ENCODE peak calls at places on chromosomes 4 and X, in six cellular contexts. S, N, L, F, V and X are unnamed samples.

GRCh38 chrX:151816914-151817313 is 82.4 kb downstream of the CNGA2 start:
- DNase-seq in S (no peak), N (no peak), L (no peak), F (no peak), V (no peak), X (no peak)

GRCh38 chr4:20248155-20248558 is 3.5 kb upstream of the SLIT2 start:
- DNase-seq in S (no peak), N (peak; percentile 76), L (no peak), F (peak; percentile 80), V (peak; percentile 89), X (no peak)

GRCh38 chr4:120691536-120691935 is 231.0 kb downstream of the PRDM5 start:
- DNase-seq in S (no peak), N (no peak), L (no peak), F (no peak), V (no peak), X (no peak)

GRCh38 chr4:25358515-25359275 is 18.4 kb upstream of the ANAPC4 start:
- DNase-seq in S (peak; percentile 57), N (no peak), L (peak; percentile 88), F (no peak), V (no peak), X (no peak)

GRCh38 chr4:112817933-112818921 is 181.3 kb downstream of the LARP7 start:
- DNase-seq in S (peak; percentile 45), N (peak; percentile 27), L (peak; percentile 54), F (peak; percentile 96), V (peak; percentile 81), X (peak; percentile 86)

GRCh38 chrX:103651374-103651773 is 22.6 kb downstream of the TCEAL1 start:
- DNase-seq in S (no peak), N (no peak), L (no peak), F (no peak), V (no peak), X (no peak)

GRCh38 chr4:153341575-153342090 is 2.9 kb upstream of the MND1 start:
- DNase-seq in S (no peak), N (peak; percentile 71), L (no peak), F (peak; percentile 40), V (peak; percentile 47), X (no peak)

GRCh38 chr4:120088507-120088906 is 21.9 kb upstream of the MAD2L1 start:
- DNase-seq in S (no peak), N (no peak), L (no peak), F (no peak), V (no peak), X (no peak)

GRCh38 chr4:181957088-181957487 is 286.1 kb upstream of the TENM3 start:
- DNase-seq in S (no peak), N (peak; percentile 52), L (no peak), F (peak; percentile 81), V (no peak), X (peak; percentile 48)

GRCh38 chr4:185145572-185145971 is 2.5 kb downstream of the SLC25A4 start:
- DNase-seq in S (no peak), N (no peak), L (no peak), F (peak; percentile 52), V (no peak), X (peak; percentile 71)

GRCh38 chrX:10326578-10326977 is 169.8 kb downstream of the CLCN4 start:
- DNase-seq in S (no peak), N (peak; percentile 1), L (no peak), F (peak; percentile 50), V (peak; percentile 23), X (no peak)

GRCh38 chr4:165326831-165327210 is 648 bp upstream of the MSMO1 start:
- DNase-seq in S (peak; percentile 71), N (no peak), L (peak; percentile 55), F (peak; percentile 22), V (no peak), X (no peak)

GRCh38 chr4:86924805-86925204 is 10.0 kb upstream of the AFF1 start:
- DNase-seq in S (no peak), N (peak; percentile 88), L (no peak), F (peak; percentile 50), V (peak; percentile 55), X (no peak)

GRCh38 chr4:32929738-32930688 is 2209.8 kb downstream of the PCDH7 start:
- DNase-seq in S (no peak), N (no peak), L (no peak), F (no peak), V (peak; percentile 16), X (no peak)

GRCh38 chrX:130109429-130110378 is 593 bp downstream of the ELF4 start:
- DNase-seq in S (no peak), N (no peak), L (peak; percentile 48), F (no peak), V (peak; percentile 17), X (peak; percentile 79)

GRCh38 chrX:130111935-130112221 is 1.6 kb upstream of the ELF4 start:
- DNase-seq in S (no peak), N (no peak), L (no peak), F (no peak), V (no peak), X (peak; percentile 55)

GRCh38 chrX:130108647-130109428 is 1.5 kb downstream of the ELF4 start:
- DNase-seq in S (peak; percentile 80), N (no peak), L (peak; percentile 72), F (no peak), V (peak; percentile 40), X (peak; percentile 80)

GRCh38 chrX:130111220-130111934 is 1.1 kb upstream of the ELF4 start:
- DNase-seq in S (no peak), N (no peak), L (no peak), F (no peak), V (no peak), X (peak; percentile 77)

DNA sequence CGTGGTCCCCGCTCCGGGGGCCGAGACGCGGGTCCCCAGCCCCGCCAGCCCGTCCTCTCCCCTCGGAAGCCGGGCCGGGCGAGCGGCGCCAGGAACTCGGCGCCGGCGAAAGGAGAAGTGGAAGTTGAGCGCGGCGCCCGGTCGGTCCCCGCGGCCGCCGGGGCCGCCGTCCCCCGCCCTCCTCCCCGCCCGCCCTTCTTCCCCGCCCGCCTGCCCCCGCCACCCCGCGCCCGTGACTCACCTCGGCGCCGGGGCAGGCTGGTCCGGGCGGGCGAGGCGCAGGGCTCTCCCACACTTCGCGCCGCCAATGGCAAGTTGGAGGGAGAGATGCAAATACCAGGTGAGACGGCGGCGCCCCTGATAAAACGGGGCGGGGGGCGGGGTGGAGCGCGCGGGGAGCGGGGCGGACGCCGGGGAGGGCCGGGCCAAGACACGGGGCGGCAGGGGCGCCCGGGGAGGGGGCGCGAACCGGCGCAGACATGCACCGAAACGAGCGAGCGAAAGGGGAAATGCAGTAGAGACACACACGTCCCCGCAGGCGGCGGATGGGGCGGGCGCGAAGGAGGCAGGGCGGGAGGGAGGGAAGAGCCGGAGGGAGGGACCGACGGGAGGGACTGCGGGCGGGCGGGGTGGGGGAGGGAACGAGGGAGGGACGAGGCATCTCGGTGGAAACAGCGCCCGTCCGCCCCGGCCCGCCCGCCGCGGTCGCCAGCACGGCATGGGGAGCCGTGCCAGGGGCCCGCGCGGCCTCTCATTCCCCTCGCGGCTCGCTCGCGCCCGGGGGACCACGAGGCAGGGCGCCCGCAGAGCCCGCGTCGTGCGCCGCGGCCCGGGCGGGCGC is at the start of gene ELF4:
- DNase-seq in S (peak; percentile 80), N (no peak), L (peak; percentile 62), F (no peak), V (peak; percentile 68), X (peak; percentile 80)
- H3K27me3 ChIP-seq in S (no peaks in the 10 kb centered on the region), N (no peaks in the 10 kb centered on the region), L (no peaks in the 10 kb centered on the region), F (no peaks in the 10 kb centered on the region), V (no peaks in the 10 kb centered on the region), X (no peaks in the 10 kb centered on the region)

DNA sequence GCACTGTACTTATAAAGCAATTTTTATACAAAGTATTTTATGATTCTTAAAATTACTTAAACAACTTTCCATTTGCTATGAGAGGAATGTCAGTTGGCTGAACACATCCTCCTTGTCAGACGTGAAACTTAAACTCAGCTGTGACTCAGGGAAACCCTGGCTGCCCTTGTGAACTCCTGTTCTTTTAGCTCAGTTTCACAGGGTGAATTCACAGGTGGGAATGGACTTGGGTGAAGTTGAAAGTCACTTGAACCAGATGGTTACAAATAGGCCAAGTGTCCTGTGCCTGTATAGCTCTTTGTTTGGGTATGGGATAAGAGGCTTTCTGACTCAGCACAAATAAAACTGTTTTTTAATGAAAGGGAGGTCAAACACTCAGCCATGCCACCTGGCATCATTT is 67.4 kb upstream of the FAM47B start:
- DNase-seq in S (no peak), N (peak; percentile 1), L (no peak), F (peak; percentile 69), V (no peak), X (no peak)
- H3K27me3 ChIP-seq in S (no peaks in the 10 kb centered on the region), N (no peaks in the 10 kb centered on the region), L (no peaks in the 10 kb centered on the region), F (no peaks in the 10 kb centered on the region), V (no peaks in the 10 kb centered on the region), X (no peaks in the 10 kb centered on the region)

GRCh38 chrX:57251965-57252364 is 34.5 kb upstream of the FAAH2 start:
- DNase-seq in S (no peak), N (no peak), L (no peak), F (no peak), V (no peak), X (no peak)
- H3K27me3 ChIP-seq in S (no peaks in the 10 kb centered on the region), N (no peaks in the 10 kb centered on the region), L (no peaks in the 10 kb centered on the region), F (no peaks in the 10 kb centered on the region), V (no peaks in the 10 kb centered on the region), X (no peaks in the 10 kb centered on the region)

GRCh38 chr4:189299706-189300105 is 641.0 kb upstream of the FRG1 start:
- DNase-seq in S (no peak), N (no peak), L (no peak), F (no peak), V (no peak), X (no peak)

GRCh38 chr4:189304755-189305154 is 635.9 kb upstream of the FRG1 start:
- DNase-seq in S (no peak), N (no peak), L (no peak), F (no peak), V (no peak), X (no peak)

GRCh38 chr4:189304179-189304578 is 636.5 kb upstream of the FRG1 start:
- DNase-seq in S (no peak), N (no peak), L (no peak), F (no peak), V (no peak), X (no peak)

GRCh38 chr4:189302719-189303118 is 638.0 kb upstream of the FRG1 start:
- DNase-seq in S (no peak), N (no peak), L (no peak), F (no peak), V (peak; percentile 61), X (no peak)

DNA sequence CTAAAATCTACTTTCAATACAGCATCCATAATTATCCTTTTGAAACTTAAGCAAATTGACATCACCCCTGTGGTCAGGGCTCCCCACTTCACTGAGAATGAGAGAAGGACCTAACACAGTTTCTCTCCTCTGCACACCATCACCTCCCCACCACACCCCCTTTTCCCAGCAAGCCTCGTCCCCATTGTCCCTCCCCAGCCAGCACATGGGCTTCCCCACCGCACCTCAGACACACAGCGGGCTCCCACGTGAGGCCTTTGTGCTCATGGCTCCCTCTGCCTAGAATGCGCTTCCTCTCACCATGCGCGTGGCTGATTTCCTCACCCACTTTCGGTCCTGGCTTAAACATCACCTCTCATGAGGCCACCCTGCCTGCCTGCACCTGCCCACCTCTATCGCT is 639.0 kb upstream of the FRG1 start:
- DNase-seq in S (no peak), N (no peak), L (no peak), F (no peak), V (no peak), X (no peak)
- H3K27me3 ChIP-seq in S (no peaks in the 10 kb centered on the region), N (no peaks in the 10 kb centered on the region), L (no peaks in the 10 kb centered on the region), F (no peaks in the 10 kb centered on the region), V (no peaks in the 10 kb centered on the region), X (no peaks in the 10 kb centered on the region)

DNA sequence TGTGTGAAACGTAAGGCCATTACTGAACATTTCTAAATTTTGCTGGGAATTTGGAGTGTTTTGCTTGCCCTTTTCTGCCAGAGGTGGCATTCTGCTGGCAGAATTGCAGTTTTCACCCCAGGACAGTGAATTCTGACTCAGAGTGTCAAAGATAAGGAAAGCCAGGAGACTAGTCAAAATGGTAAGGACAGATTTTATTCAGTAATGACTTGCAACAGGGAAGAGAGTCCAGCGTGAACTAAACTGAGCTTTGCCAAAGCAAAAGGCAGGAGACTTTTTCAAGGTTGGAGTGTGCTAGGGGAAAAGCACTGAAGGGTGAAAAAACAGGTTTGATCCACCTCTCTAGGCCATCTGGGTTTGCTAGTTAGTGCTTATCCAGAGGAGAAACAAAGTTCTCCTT is 19.4 kb downstream of the MRFAP1 start:
- DNase-seq in S (no peak), N (no peak), L (no peak), F (no peak), V (no peak), X (no peak)
- H3K27me3 ChIP-seq in S (no peaks in the 10 kb centered on the region), N (peaks cover 48% of the 10 kb centered on the region), L (peaks cover 22% of the 10 kb centered on the region), F (peaks cover 15% of the 10 kb centered on the region), V (peaks cover 15% of the 10 kb centered on the region), X (no peaks in the 10 kb centered on the region)